ENCODE peak calls at places on chromosomes 6 and 20, in five cellular contexts. C is mesendoderm; P is Kasumi-1; Q is fibroblast of the aortic adventitia; A is stimulated activated naive B cell treated with anti-CD40 and anti-IgM and Interleukin-4, amounts not matched to agents 10 μg/mL and 1 μg/mL and 100 μg/mL, for 72 hours. Y is an unnamed sample.

GRCh38 chr20:57619053-57619831 is 984 bp downstream of the ZBP1 start:
- DNase-seq in C (no peak), P (peak), Q (no peak), A (peak), Y (no peak)

GRCh38 chr20:52083627-52084232 is 107.8 kb downstream of the ZFP64 start:
- DNase-seq in C (peak), P (peak), Q (peak), A (no peak), Y (peak)

GRCh38 chr20:49747707-49748524 is 34.2 kb upstream of the B4GALT5 start:
- DNase-seq in C (no peak), P (no peak), Q (peak), A (no peak), Y (peak)

GRCh38 chr6:74611220-74611619 is 594.6 kb downstream of the COL12A1 start:
- DNase-seq in C (no peak), P (no peak), Q (no peak), A (no peak), Y (no peak)

GRCh38 chr6:150203871-150204545 is 61.2 kb downstream of the PPP1R14C start:
- DNase-seq in C (no peak), P (no peak), Q (no peak), A (no peak), Y (no peak)

GRCh38 chr20:32521780-32522524 is 63.2 kb downstream of the NOL4L start:
- DNase-seq in C (peak), P (peak), Q (peak), A (no peak), Y (peak)

GRCh38 chr6:117206951-117207687 is 58.2 kb upstream of the VGLL2 start:
- DNase-seq in C (peak), P (no peak), Q (no peak), A (no peak), Y (peak)

GRCh38 chr20:11569163-11569562 is 348.5 kb upstream of the BTBD3 start:
- DNase-seq in C (peak), P (no peak), Q (no peak), A (no peak), Y (no peak)

GRCh38 chr6:87922191-87922946 is 125.3 kb upstream of the SPACA1 start:
- DNase-seq in C (no peak), P (no peak), Q (no peak), A (no peak), Y (no peak)

GRCh38 chr6:111482959-111483735 is at the start of gene REV3L:
- DNase-seq in C (peak), P (peak), Q (peak), A (peak), Y (peak)

GRCh38 chr6:122778961-122779671 is 400 bp upstream of the FABP7 start:
- DNase-seq in C (peak), P (no peak), Q (no peak), A (no peak), Y (peak)

GRCh38 chr6:105780146-105780860 is 305.8 kb upstream of the PRDM1 start:
- DNase-seq in C (no peak), P (no peak), Q (no peak), A (no peak), Y (peak)

GRCh38 chr20:728022-728944 is 40.0 kb downstream of the SLC52A3 start:
- DNase-seq in C (peak), P (peak), Q (peak), A (peak), Y (peak)

GRCh38 chr20:51220293-51220706 is 197.4 kb upstream of the KCNG1 start:
- DNase-seq in C (peak), P (no peak), Q (peak), A (peak), Y (peak)

Y was measured in astrocyte of the hippocampus.